ENCODE peak calls at places on chromosomes 6 and 20, in nine cellular contexts. One of them, this sample, is unnamed.
A peak's percentile ranks its signal among the peaks of the same experiment; 100 is the strongest.

GRCh38 chr6:30685977-30686907 is at the start of gene PPP1R18:
- DNase-seq in endothelial cell of umbilical vein: peak; percentile 28
- DNase-seq in HepG2: no peak
- DNase-seq in H9: peak; percentile 45
- DNase-seq in hepatocyte: peak; percentile 83
- DNase-seq in IMR-90: peak; percentile 49
- DNase-seq in mesenchymal stem cell: peak; percentile 87
- DNase-seq in HCT116: no peak
- DNase-seq in fibroblast of lung: peak; percentile 66
- DNase-seq in this sample: peak; percentile 10

GRCh38 chr6:43128926-43129325 is 42.1 kb upstream of the SRF start:
- DNase-seq in endothelial cell of umbilical vein: no peak
- DNase-seq in HepG2: no peak
- DNase-seq in H9: no peak
- DNase-seq in hepatocyte: no peak
- DNase-seq in IMR-90: no peak
- DNase-seq in mesenchymal stem cell: no peak
- DNase-seq in HCT116: no peak
- DNase-seq in fibroblast of lung: no peak
- DNase-seq in this sample: no peak

GRCh38 chr20:1389703-1390385 is 3.0 kb downstream of the FKBP1A start:
- DNase-seq in endothelial cell of umbilical vein: peak; percentile 36
- DNase-seq in HepG2: no peak
- DNase-seq in H9: no peak
- DNase-seq in hepatocyte: no peak
- DNase-seq in IMR-90: no peak
- DNase-seq in mesenchymal stem cell: no peak
- DNase-seq in HCT116: no peak
- DNase-seq in fibroblast of lung: no peak
- DNase-seq in this sample: no peak

GRCh38 chr6:163354085-163354484 is 60.4 kb upstream of the QKI start:
- DNase-seq in endothelial cell of umbilical vein: peak; percentile 60
- DNase-seq in HepG2: no peak
- DNase-seq in H9: no peak
- DNase-seq in hepatocyte: no peak
- DNase-seq in IMR-90: peak; percentile 21
- DNase-seq in mesenchymal stem cell: peak; percentile 55
- DNase-seq in HCT116: no peak
- DNase-seq in fibroblast of lung: peak; percentile 53
- DNase-seq in this sample: peak; percentile 73

GRCh38 chr6:80465513-80465912 is 359.0 kb downstream of the BCKDHB start:
- DNase-seq in endothelial cell of umbilical vein: no peak
- DNase-seq in HepG2: no peak
- DNase-seq in H9: no peak
- DNase-seq in hepatocyte: no peak
- DNase-seq in IMR-90: peak; percentile 36
- DNase-seq in mesenchymal stem cell: no peak
- DNase-seq in HCT116: no peak
- DNase-seq in fibroblast of lung: peak; percentile 25
- DNase-seq in this sample: no peak

GRCh38 chr6:54053893-54054391 is 57.3 kb upstream of the MLIP start:
- DNase-seq in endothelial cell of umbilical vein: peak; percentile 82
- DNase-seq in HepG2: no peak
- DNase-seq in H9: no peak
- DNase-seq in hepatocyte: peak; percentile 80
- DNase-seq in IMR-90: peak; percentile 90
- DNase-seq in mesenchymal stem cell: peak; percentile 95
- DNase-seq in HCT116: peak; percentile 48
- DNase-seq in fibroblast of lung: peak; percentile 92
- DNase-seq in this sample: peak; percentile 97

GRCh38 chr6:42204768-42205282 is 10.1 kb upstream of the GUCA1B start:
- DNase-seq in endothelial cell of umbilical vein: no peak
- DNase-seq in HepG2: no peak
- DNase-seq in H9: no peak
- DNase-seq in hepatocyte: no peak
- DNase-seq in IMR-90: no peak
- DNase-seq in mesenchymal stem cell: no peak
- DNase-seq in HCT116: no peak
- DNase-seq in fibroblast of lung: no peak
- DNase-seq in this sample: no peak

GRCh38 chr6:41723178-41723935 is 12.1 kb downstream of the TFEB start:
- DNase-seq in endothelial cell of umbilical vein: no peak
- DNase-seq in HepG2: peak; percentile 77
- DNase-seq in H9: peak; percentile 53
- DNase-seq in hepatocyte: peak; percentile 89
- DNase-seq in IMR-90: peak; percentile 91
- DNase-seq in mesenchymal stem cell: peak; percentile 94
- DNase-seq in HCT116: no peak
- DNase-seq in fibroblast of lung: peak; percentile 89
- DNase-seq in this sample: peak; percentile 82

GRCh38 chr20:17916365-17916996 is 52.1 kb downstream of the SNX5 start:
- DNase-seq in endothelial cell of umbilical vein: no peak
- DNase-seq in HepG2: no peak
- DNase-seq in H9: no peak
- DNase-seq in hepatocyte: no peak
- DNase-seq in IMR-90: no peak
- DNase-seq in mesenchymal stem cell: no peak
- DNase-seq in HCT116: no peak
- DNase-seq in fibroblast of lung: peak; percentile 35
- DNase-seq in this sample: no peak

GRCh38 chr6:134632034-134632433 is 314.1 kb upstream of the SGK1 start:
- DNase-seq in endothelial cell of umbilical vein: no peak
- DNase-seq in HepG2: no peak
- DNase-seq in H9: no peak
- DNase-seq in hepatocyte: no peak
- DNase-seq in IMR-90: no peak
- DNase-seq in mesenchymal stem cell: no peak
- DNase-seq in HCT116: no peak
- DNase-seq in fibroblast of lung: no peak
- DNase-seq in this sample: no peak

GRCh38 chr6:13989424-13990144 is 64.8 kb downstream of the RNF182 start:
- DNase-seq in endothelial cell of umbilical vein: no peak
- DNase-seq in HepG2: no peak
- DNase-seq in H9: no peak
- DNase-seq in hepatocyte: no peak
- DNase-seq in IMR-90: peak; percentile 39
- DNase-seq in mesenchymal stem cell: peak; percentile 54
- DNase-seq in HCT116: no peak
- DNase-seq in fibroblast of lung: peak; percentile 21
- DNase-seq in this sample: no peak

DNA sequence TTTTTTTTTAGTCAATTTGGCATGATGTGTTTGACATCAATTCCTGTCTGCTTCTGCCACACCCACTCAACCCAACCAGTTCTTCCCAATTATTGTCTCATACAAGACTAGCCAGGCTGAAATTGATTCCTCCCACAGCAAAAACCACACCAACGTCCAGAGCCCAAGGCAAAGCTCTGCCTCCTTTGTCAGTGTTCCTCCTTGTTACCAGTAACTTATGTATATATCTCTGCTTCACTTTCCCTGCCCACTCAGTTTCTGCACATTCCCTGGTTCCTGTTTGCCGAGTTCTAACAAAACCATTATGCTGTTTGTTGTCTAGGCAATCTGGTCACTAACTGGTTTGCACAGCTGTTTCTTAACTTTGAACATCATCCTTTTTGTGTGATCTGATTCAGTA is 547.9 kb upstream of the PTCHD4 start:
- DNase-seq in endothelial cell of umbilical vein: no peak
- DNase-seq in HepG2: no peak
- DNase-seq in H9: no peak
- DNase-seq in hepatocyte: no peak
- DNase-seq in IMR-90: no peak
- DNase-seq in mesenchymal stem cell: no peak
- DNase-seq in HCT116: no peak
- DNase-seq in fibroblast of lung: no peak
- DNase-seq in this sample: no peak
- H2AFZ ChIP-seq in endothelial cell of umbilical vein: no peak overlapping the region
- H2AFZ ChIP-seq in HepG2: no peak overlapping the region
- H2AFZ ChIP-seq in H9: no peak overlapping the region
- H2AFZ ChIP-seq in hepatocyte: no peak overlapping the region
- H2AFZ ChIP-seq in IMR-90: no peak overlapping the region
- H2AFZ ChIP-seq in mesenchymal stem cell: peak overlapping the region; percentile 43
- H2AFZ ChIP-seq in HCT116: no peak overlapping the region
- H2AFZ ChIP-seq in fibroblast of lung: no peak overlapping the region
- H2AFZ ChIP-seq in this sample: no peak overlapping the region

DNA sequence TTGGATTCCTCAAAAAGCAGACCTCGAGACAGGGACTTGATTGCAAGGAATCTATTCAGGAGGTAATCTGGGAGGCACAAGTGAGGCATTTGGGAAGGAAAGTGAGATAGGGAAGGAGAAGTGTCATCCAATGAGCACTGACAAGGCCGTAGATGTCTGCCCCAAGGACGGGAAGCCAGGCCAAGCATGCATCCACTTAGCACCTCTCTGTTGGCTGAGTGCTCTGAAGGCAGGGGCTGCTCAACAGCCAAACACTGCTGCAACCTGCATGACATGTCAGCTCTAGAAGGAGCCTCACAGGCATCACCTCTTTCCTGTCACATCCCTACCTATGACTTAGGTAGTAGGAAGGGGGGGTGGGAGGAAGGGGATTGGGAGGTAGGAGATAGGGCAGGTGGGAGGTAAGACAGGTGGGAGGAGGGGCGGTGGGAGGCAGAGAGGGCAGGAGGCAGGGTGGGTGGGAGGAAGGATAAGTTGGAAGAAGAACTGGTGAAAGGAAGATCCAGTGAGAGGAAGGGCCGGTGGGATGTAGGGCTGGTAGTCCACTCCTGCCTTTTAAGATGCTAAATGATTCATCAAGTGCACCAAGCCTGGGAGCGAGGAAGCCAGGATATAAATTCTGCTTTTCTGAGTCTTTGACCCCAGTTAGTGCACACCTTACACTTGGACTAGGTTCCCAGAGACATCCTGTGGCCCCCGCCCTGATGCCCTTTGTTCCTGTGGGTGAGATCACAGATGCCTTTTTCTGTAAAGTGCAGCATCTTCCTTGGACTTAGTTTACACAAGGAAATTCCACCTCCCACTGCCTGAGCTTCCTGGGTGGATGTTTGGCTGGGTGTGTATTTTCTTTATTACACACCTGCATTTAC is 83.8 kb upstream of the NXT1 start:
- DNase-seq in endothelial cell of umbilical vein: no peak
- DNase-seq in HepG2: no peak
- DNase-seq in H9: no peak
- DNase-seq in hepatocyte: no peak
- DNase-seq in IMR-90: no peak
- DNase-seq in mesenchymal stem cell: no peak
- DNase-seq in HCT116: no peak
- DNase-seq in fibroblast of lung: no peak
- DNase-seq in this sample: no peak
- H3K9me3 ChIP-seq in endothelial cell of umbilical vein: no peaks in the 10 kb centered on the region
- H3K9me3 ChIP-seq in HepG2: peaks cover 24% of the 10 kb centered on the region
- H3K9me3 ChIP-seq in H9: peaks cover 8% of the 10 kb centered on the region
- H3K9me3 ChIP-seq in hepatocyte: no peaks in the 10 kb centered on the region
- H3K9me3 ChIP-seq in IMR-90: peaks cover 4% of the 10 kb centered on the region
- H3K9me3 ChIP-seq in mesenchymal stem cell: peaks cover 5% of the 10 kb centered on the region
- H3K9me3 ChIP-seq in HCT116: no peaks in the 10 kb centered on the region
- H3K9me3 ChIP-seq in fibroblast of lung: no peaks in the 10 kb centered on the region
- H3K9me3 ChIP-seq in this sample: peaks cover 5% of the 10 kb centered on the region

GRCh38 chr6:166167258-166167731 is 356 bp downstream of the TBXT start:
- DNase-seq in endothelial cell of umbilical vein: no peak
- DNase-seq in HepG2: no peak
- DNase-seq in H9: peak; percentile 58
- DNase-seq in hepatocyte: no peak
- DNase-seq in IMR-90: no peak
- DNase-seq in mesenchymal stem cell: no peak
- DNase-seq in HCT116: no peak
- DNase-seq in fibroblast of lung: no peak
- DNase-seq in this sample: no peak

GRCh38 chr6:166168616-166169548 is 1.2 kb upstream of the TBXT start:
- DNase-seq in endothelial cell of umbilical vein: no peak
- DNase-seq in HepG2: no peak
- DNase-seq in H9: no peak
- DNase-seq in hepatocyte: no peak
- DNase-seq in IMR-90: no peak
- DNase-seq in mesenchymal stem cell: no peak
- DNase-seq in HCT116: no peak
- DNase-seq in fibroblast of lung: no peak
- DNase-seq in this sample: no peak

GRCh38 chr6:166169549-166170421 is 2.1 kb upstream of the TBXT start:
- DNase-seq in endothelial cell of umbilical vein: no peak
- DNase-seq in HepG2: no peak
- DNase-seq in H9: peak; percentile 46
- DNase-seq in hepatocyte: no peak
- DNase-seq in IMR-90: no peak
- DNase-seq in mesenchymal stem cell: no peak
- DNase-seq in HCT116: no peak
- DNase-seq in fibroblast of lung: no peak
- DNase-seq in this sample: no peak

GRCh38 chr6:166166314-166167257 is 1.1 kb downstream of the TBXT start:
- DNase-seq in endothelial cell of umbilical vein: no peak
- DNase-seq in HepG2: no peak
- DNase-seq in H9: no peak
- DNase-seq in hepatocyte: no peak
- DNase-seq in IMR-90: no peak
- DNase-seq in mesenchymal stem cell: no peak
- DNase-seq in HCT116: no peak
- DNase-seq in fibroblast of lung: no peak
- DNase-seq in this sample: no peak

DNA sequence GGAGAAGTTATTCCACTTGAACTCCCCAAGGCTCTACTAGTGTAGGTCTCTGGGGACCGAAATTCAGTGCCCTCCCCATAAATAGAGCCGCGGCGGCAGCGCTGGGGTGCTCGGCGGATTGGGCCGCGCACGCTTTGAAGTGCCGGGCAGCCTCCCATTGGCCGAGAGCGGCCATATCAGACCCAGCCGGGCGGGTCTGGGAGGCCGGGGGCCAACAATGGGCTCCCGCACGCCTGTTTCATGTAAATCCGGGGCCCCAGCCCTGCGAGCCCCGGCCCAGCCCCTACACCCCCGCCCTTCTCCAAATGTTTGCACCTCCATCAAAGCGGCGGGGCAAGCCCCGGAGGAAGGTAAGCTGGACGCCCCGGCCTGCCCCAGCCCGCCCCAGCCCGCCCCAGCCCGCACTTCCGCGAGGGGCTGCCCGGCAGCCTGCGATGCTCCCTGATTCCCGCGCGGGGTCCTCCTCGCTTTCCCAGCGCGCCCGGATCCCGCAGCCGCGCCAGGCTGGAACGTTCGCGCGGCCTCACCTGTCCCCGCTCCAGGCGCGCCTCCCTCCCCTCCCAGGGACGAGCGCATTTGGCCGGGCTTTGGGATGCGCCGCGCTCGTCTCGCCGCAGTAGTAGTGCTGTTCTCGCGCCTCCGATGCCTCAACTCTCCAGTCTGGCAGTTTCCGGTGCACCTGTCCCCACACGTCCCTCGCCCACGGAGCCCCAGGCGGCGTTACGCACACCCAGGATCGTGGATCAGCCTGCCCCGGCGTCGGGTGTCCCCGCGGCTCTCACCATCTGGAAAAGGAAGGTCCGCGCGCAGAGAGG is at the start of gene TBXT:
- DNase-seq in endothelial cell of umbilical vein: no peak
- DNase-seq in HepG2: no peak
- DNase-seq in H9: peak; percentile 82
- DNase-seq in hepatocyte: peak; percentile 19
- DNase-seq in IMR-90: no peak
- DNase-seq in mesenchymal stem cell: no peak
- DNase-seq in HCT116: no peak
- DNase-seq in fibroblast of lung: no peak
- DNase-seq in this sample: no peak
- H2AFZ ChIP-seq in endothelial cell of umbilical vein: no peak within 1 kb of the TSS
- H2AFZ ChIP-seq in HepG2: no peak within 1 kb of the TSS
- H2AFZ ChIP-seq in H9: no peak within 1 kb of the TSS
- H2AFZ ChIP-seq in hepatocyte: peak within 1 kb of the TSS; percentile 52
- H2AFZ ChIP-seq in IMR-90: peak within 1 kb of the TSS; percentile 21
- H2AFZ ChIP-seq in mesenchymal stem cell: no peak within 1 kb of the TSS
- H2AFZ ChIP-seq in HCT116: no peak within 1 kb of the TSS
- H2AFZ ChIP-seq in fibroblast of lung: no peak within 1 kb of the TSS
- H2AFZ ChIP-seq in this sample: no peak within 1 kb of the TSS

GRCh38 chr20:45735552-45735951 is 13.4 kb downstream of the SPINT4 start:
- DNase-seq in endothelial cell of umbilical vein: no peak
- DNase-seq in HepG2: no peak
- DNase-seq in H9: no peak
- DNase-seq in hepatocyte: no peak
- DNase-seq in IMR-90: no peak
- DNase-seq in mesenchymal stem cell: no peak
- DNase-seq in HCT116: no peak
- DNase-seq in fibroblast of lung: no peak
- DNase-seq in this sample: no peak
- H3K9me3 ChIP-seq in endothelial cell of umbilical vein: no peaks in the 10 kb centered on the region
- H3K9me3 ChIP-seq in HepG2: peaks cover 18% of the 10 kb centered on the region
- H3K9me3 ChIP-seq in H9: peaks cover 10% of the 10 kb centered on the region
- H3K9me3 ChIP-seq in hepatocyte: no peaks in the 10 kb centered on the region
- H3K9me3 ChIP-seq in IMR-90: peaks cover 2% of the 10 kb centered on the region
- H3K9me3 ChIP-seq in mesenchymal stem cell: peaks cover 17% of the 10 kb centered on the region
- H3K9me3 ChIP-seq in HCT116: peaks cover 4% of the 10 kb centered on the region
- H3K9me3 ChIP-seq in fibroblast of lung: no peaks in the 10 kb centered on the region
- H3K9me3 ChIP-seq in this sample: no peaks in the 10 kb centered on the region

This sample was measured in astrocyte.